ENCODE peak calls at places on chromosomes 12 and 14, in five cellular contexts. X is H7, N is tibial artery, S is GM06990, Y is testis. W is an unnamed sample.

GRCh38 chr12:94990222-94990621 is 13.3 kb downstream of the NDUFA12 start:
- DNase-seq in N (no peak), X (no peak), Y (no peak), S (no peak), W (no peak)

GRCh38 chr12:60209933-60210332 is 614.1 kb downstream of the SLC16A7 start:
- DNase-seq in N (no peak), X (no peak), S (no peak), Y (no peak), W (no peak)

GRCh38 chr14:72742682-72743195 is 151.2 kb downstream of the DPF3 start:
- DNase-seq in S (no peak), X (no peak), Y (no peak), N (no peak), W (no peak)

GRCh38 chr12:22117551-22117950 is 71.5 kb downstream of the CMAS start:
- DNase-seq in Y (no peak), S (no peak), N (no peak), X (no peak), W (no peak)

GRCh38 chr14:90715993-90716392 is 100.2 kb downstream of the TTC7B start:
- DNase-seq in Y (no peak), S (no peak), N (no peak), X (no peak), W (peak; percentile 69)

GRCh38 chr12:120846721-120847120 is 57.4 kb downstream of the SPPL3 start:
- DNase-seq in N (no peak), S (no peak), X (no peak), Y (no peak), W (no peak)

GRCh38 chr12:122873540-122873939 is 22.4 kb downstream of the VPS37B start:
- DNase-seq in Y (no peak), X (no peak), S (no peak), N (peak; percentile 61), W (no peak)

GRCh38 chr14:20092050-20092449 is 18.5 kb upstream of the OR4K17 start:
- DNase-seq in X (no peak), N (no peak), S (no peak), Y (no peak), W (no peak)

GRCh38 chr12:1536817-1537216 is 57.6 kb downstream of the FBXL14 start:
- DNase-seq in X (no peak), S (no peak), Y (no peak), N (no peak), W (no peak)

GRCh38 chr14:54138354-54139038 is 181.9 kb upstream of the BMP4 start:
- DNase-seq in S (no peak), Y (no peak), N (no peak), X (no peak), W (no peak)

GRCh38 chr12:111570090-111570961 is 28.8 kb downstream of the ATXN2 start:
- DNase-seq in Y (no peak), S (no peak), N (no peak), X (no peak), W (peak; percentile 72)

GRCh38 chr14:85531594-85532391 is 1.8 kb downstream of the FLRT2 start:
- DNase-seq in S (no peak), N (peak; percentile 85), X (peak; percentile 63), Y (peak; percentile 81), W (peak; percentile 91)

GRCh38 chr12:4763549-4763948 is 43.3 kb downstream of the GALNT8 start:
- DNase-seq in Y (peak; percentile 85), S (no peak), X (peak; percentile 91), N (no peak), W (peak; percentile 97)

GRCh38 chr12:57241556-57242310 is 9.3 kb downstream of the STAC3 start:
- DNase-seq in S (no peak), X (peak; percentile 70), Y (no peak), N (peak; percentile 63), W (no peak)

GRCh38 chr14:104724981-104725771 is 1.1 kb downstream of the ADSS1 start:
- DNase-seq in Y (peak; percentile 51), S (no peak), X (peak; percentile 93), N (peak; percentile 92), W (peak; percentile 88)

GRCh38 chr12:117361905-117362304 is 479 bp upstream of the NOS1 start:
- DNase-seq in S (no peak), Y (no peak), X (peak; percentile 60), N (no peak), W (no peak)

GRCh38 chr12:117359029-117359845 is 2.2 kb downstream of the NOS1 start:
- DNase-seq in X (peak; percentile 74), Y (no peak), N (no peak), S (no peak), W (no peak)

GRCh38 chr12:117361312-117361670 is at the start of gene NOS1:
- DNase-seq in N (no peak), S (no peak), Y (no peak), X (peak; percentile 89), W (peak; percentile 22)

GRCh38 chr12:117360551-117361311 is 695 bp downstream of the NOS1 start:
- DNase-seq in S (no peak), Y (peak; percentile 16), X (peak; percentile 89), N (no peak), W (peak; percentile 13)

DNA sequence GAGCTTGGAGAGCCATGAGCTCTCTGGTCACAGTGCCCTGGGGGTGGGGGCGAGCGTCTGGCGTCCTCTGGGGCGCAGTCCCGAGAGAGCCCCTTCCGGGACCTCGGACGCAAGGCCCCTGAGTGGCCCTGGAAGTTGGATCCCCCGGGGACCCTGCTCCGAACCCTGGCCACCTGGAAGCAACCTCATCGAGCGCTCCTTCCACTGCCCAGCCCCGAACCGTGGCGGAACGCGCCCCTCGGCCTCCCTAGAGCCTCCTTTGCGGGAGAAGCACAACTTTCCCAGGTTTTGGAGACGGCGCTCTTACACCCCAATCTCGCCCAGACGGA is 1.2 kb downstream of the NOS1 start:
- DNase-seq in X (peak; percentile 72), S (no peak), N (no peak), Y (no peak), W (no peak)
- H3K4me3 ChIP-seq in X (peak overlapping the region; percentile 70), S (no peak overlapping the region), N (no peak overlapping the region), Y (peak overlapping the region; percentile 48), W (peak overlapping the region; percentile 61)

GRCh38 chr12:98419101-98419794 is 96.1 kb upstream of the TMPO start:
- DNase-seq in N (no peak), X (no peak), S (no peak), Y (no peak), W (no peak)

GRCh38 chr12:98417303-98417702 is 98.1 kb upstream of the TMPO start:
- DNase-seq in Y (no peak), X (no peak), S (no peak), N (no peak), W (no peak)

GRCh38 chr12:98416845-98417244 is 98.5 kb upstream of the TMPO start:
- DNase-seq in X (peak; percentile 44), Y (no peak), N (no peak), S (no peak), W (peak; percentile 42)

GRCh38 chr12:98419795-98420402 is 95.5 kb upstream of the TMPO start:
- DNase-seq in Y (no peak), X (no peak), N (no peak), S (no peak), W (no peak)

GRCh38 chr12:98418357-98419075 is 96.9 kb upstream of the TMPO start:
- DNase-seq in X (peak; percentile 65), S (no peak), N (peak; percentile 96), Y (peak; percentile 89), W (peak; percentile 82)
- H3K4me3 ChIP-seq in X (no peak overlapping the region), S (no peak overlapping the region), N (no peak overlapping the region), Y (no peak overlapping the region), W (no peak overlapping the region)

DNA sequence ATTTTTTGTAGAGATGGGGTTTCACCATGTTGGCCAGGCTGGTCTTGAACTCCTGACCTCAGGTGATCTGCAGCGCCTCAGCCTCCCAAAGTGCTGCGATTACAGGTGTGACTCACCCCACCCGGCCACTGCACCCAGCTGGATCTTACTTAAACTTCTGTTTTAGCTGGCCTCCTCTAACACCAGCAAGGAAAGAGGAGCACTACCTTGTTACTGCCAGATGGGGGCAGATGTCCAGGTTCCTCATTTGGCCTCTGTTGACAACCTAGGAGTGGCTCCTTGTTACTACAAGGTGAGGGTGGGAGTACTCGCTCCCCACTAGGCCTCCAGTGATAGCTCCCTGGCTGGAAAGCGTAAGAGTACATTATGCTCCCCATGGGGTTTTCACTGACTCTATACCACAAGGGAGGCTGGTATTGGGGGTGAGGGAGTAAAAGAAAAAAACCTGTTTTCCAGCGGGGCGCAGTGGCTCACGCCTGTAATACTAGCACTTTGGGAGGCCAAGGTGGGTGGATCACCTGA is 13.1 kb upstream of the ARF6 start:
- DNase-seq in Y (peak; percentile 54), X (peak; percentile 54), S (peak; percentile 70), N (no peak), W (peak; percentile 95)
- H3K4me3 ChIP-seq in Y (no peak overlapping the region), X (no peak overlapping the region), S (no peak overlapping the region), N (no peak overlapping the region), W (no peak overlapping the region)

GRCh38 chr12:62468394-62468793 is 1.8 kb downstream of the MON2 start:
- DNase-seq in N (no peak), Y (no peak), X (no peak), S (no peak), W (no peak)
- H3K4me3 ChIP-seq in N (peak overlapping the region; percentile 99), Y (no peak overlapping the region), X (no peak overlapping the region), S (peak overlapping the region; percentile 96), W (no peak overlapping the region)

GRCh38 chr12:20370841-20371240 is 2.5 kb downstream of the PDE3A start:
- DNase-seq in S (no peak), X (no peak), Y (no peak), N (no peak), W (no peak)
- H3K4me3 ChIP-seq in S (no peak overlapping the region), X (no peak overlapping the region), Y (no peak overlapping the region), N (peak overlapping the region; percentile 89), W (no peak overlapping the region)

DNA sequence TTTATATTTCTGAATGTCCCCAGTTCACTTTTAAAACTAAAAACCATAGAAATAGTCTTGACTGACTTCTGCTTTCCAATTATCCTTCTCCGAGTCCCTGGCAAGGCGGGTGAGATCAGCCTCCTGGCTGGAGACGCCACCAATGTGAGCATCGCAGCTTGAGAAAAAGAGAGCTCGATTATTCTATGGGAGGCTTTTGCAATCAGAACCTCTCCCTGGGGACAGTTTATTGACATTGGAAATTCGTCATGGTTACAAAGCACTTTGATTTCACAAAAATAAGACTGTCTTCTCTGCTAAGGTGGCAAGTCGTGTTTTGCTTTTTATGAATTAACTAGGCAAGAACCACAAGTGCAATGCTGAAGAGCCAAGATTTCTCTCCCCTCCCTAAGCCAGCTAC is 23.6 kb upstream of the GPHB5 start:
- DNase-seq in X (no peak), N (no peak), S (no peak), Y (no peak), W (peak; percentile 12)
- H3K4me3 ChIP-seq in X (no peak overlapping the region), N (no peak overlapping the region), S (no peak overlapping the region), Y (no peak overlapping the region), W (no peak overlapping the region)

DNA sequence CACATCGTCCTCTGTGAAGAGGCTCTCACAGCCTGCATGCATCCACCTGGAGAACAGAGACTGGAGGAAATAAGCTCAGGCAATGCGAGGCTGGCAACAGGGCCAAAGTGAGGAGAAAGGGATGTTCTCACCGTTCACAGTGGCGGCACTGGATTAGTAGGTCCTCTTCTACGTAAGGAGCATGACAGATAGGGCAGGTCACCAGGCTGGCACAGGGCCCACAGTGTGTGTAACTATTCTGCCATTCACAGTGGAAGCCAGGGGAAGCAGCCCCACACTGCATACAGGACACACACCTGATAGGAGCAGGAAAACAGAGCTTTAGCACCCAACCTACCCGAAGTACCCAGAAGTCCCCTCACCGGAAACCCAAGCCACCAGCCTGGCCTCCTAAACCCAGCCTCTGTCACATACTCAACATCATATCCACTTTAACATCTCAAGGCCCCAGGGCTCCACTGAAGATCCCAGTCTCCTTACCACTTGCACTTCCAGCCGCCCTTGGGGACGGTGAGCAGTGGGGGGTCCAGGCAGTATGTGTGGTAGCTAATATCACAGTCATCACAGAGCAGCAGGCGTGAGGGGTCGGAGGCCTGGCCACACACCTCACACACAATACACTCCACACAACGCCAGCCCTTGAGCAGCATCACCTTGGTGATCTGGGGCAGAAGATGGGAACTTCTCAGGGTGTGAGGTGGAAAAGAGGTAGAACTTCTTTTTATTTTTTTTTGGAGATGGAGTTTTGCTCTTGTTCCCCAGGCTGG is 14.3 kb downstream of the KMT2D start:
- DNase-seq in X (no peak), N (no peak), Y (no peak), S (no peak), W (no peak)
- H3K4me3 ChIP-seq in X (no peak overlapping the region), N (no peak overlapping the region), Y (no peak overlapping the region), S (no peak overlapping the region), W (no peak overlapping the region)

W was measured in mesendoderm.